ENCODE peak calls at places on chromosomes 1 and 21, in six cellular contexts. N is activated naive CD8-positive, alpha-beta T cell treated with anti-CD3 and anti-CD28 coated beads, Interleukin-2, amount 50 U/mL, for 16 hours; Z is left cardiac atrium; E is HTR-8/SVneo; H is RPMI7951; X is activated CD4-positive, alpha-beta T cell treated with anti-CD3 and anti-CD28 coated beads for 24 hours. W is an unnamed sample.

GRCh38 chr1:162561616-162562451 is at the start of gene UAP1:
- DNase-seq in N (no peak), X (no peak), H (peak; percentile 15), E (no peak), Z (no peak), W (peak; percentile 33)

GRCh38 chr1:146036241-146036989 is 14.9 kb upstream of the HJV start:
- DNase-seq in E (no peak), Z (no peak), H (no peak), N (no peak), X (no peak), W (no peak)

GRCh38 chr1:226873771-226874578 is 3.6 kb downstream of the PSEN2 start:
- DNase-seq in N (no peak), H (no peak), X (no peak), E (no peak), Z (no peak), W (no peak)

GRCh38 chr1:112579801-112580510 is 39.0 kb downstream of the ST7L start:
- DNase-seq in H (no peak), N (no peak), Z (no peak), E (no peak), X (no peak), W (no peak)

GRCh38 chr1:240091614-240092300 is at the start of gene FMN2:
- DNase-seq in X (no peak), N (no peak), E (peak; percentile 67), Z (no peak), H (no peak), W (peak; percentile 77)

GRCh38 chr1:199020904-199021303 is 382.1 kb downstream of the PTPRC start:
- DNase-seq in H (no peak), E (no peak), Z (no peak), X (no peak), N (no peak), W (no peak)

GRCh38 chr1:235357485-235358378 is 9.5 kb upstream of the TBCE start:
- DNase-seq in N (no peak), E (no peak), Z (no peak), H (peak; percentile 4), X (no peak), W (no peak)

GRCh38 chr1:205963352-205963751 is 20.1 kb upstream of the SLC26A9 start:
- DNase-seq in E (no peak), X (no peak), N (no peak), Z (no peak), H (peak; percentile 92), W (peak; percentile 89)

GRCh38 chr1:171666114-171666769 is 13.8 kb upstream of the MYOC start:
- DNase-seq in N (no peak), Z (no peak), H (no peak), E (no peak), X (no peak), W (no peak)

GRCh38 chr1:53693361-53693760 is 45.6 kb downstream of the GLIS1 start:
- DNase-seq in E (no peak), X (no peak), H (peak; percentile 52), N (no peak), Z (no peak), W (no peak)

GRCh38 chr1:151047925-151048644 is 534 bp downstream of the C1orf56 start:
- DNase-seq in N (no peak), E (no peak), Z (peak; percentile 84), X (no peak), H (peak; percentile 65), W (peak; percentile 80)

GRCh38 chr1:37372740-37373139 is 101.6 kb upstream of the ZC3H12A start:
- DNase-seq in N (no peak), X (no peak), H (no peak), E (no peak), Z (no peak), W (no peak)

GRCh38 chr1:78157162-78157561 is 111.4 kb downstream of the GIPC2 start:
- DNase-seq in Z (no peak), X (no peak), H (no peak), E (no peak), N (no peak), W (no peak)

GRCh38 chr1:31183927-31184554 is 55.6 kb downstream of the NKAIN1 start:
- DNase-seq in E (peak; percentile 46), N (no peak), X (no peak), Z (no peak), H (peak; percentile 32), W (peak; percentile 35)

GRCh38 chr1:173097001-173097400 is 46.3 kb upstream of the TNFSF18 start:
- DNase-seq in E (no peak), Z (no peak), H (no peak), X (no peak), N (no peak), W (no peak)

GRCh38 chr1:90154711-90155110 is 159.8 kb downstream of the ZNF326 start:
- DNase-seq in N (no peak), X (no peak), H (no peak), Z (no peak), E (no peak), W (no peak)

GRCh38 chr1:19762175-19762779 is 37.4 kb downstream of the TMCO4 start:
- DNase-seq in E (peak; percentile 61), H (peak; percentile 22), N (no peak), X (peak; percentile 24), Z (no peak), W (peak; percentile 59)

GRCh38 chr1:12528021-12528852 is 89.8 kb downstream of the DHRS3 start:
- DNase-seq in Z (peak; percentile 76), H (peak; percentile 86), N (no peak), X (no peak), E (no peak), W (no peak)

GRCh38 chr1:18603212-18603852 is 27.3 kb upstream of the PAX7 start:
- DNase-seq in H (no peak), Z (no peak), N (no peak), E (no peak), X (no peak), W (peak; percentile 31)

GRCh38 chr1:116147972-116148371 is 36.8 kb downstream of the MAB21L3 start:
- DNase-seq in H (no peak), Z (no peak), N (no peak), E (no peak), X (no peak), W (no peak)

GRCh38 chr1:212918751-212919150 is 31.6 kb upstream of the VASH2 start:
- DNase-seq in E (no peak), Z (no peak), X (no peak), H (no peak), N (no peak), W (no peak)

GRCh38 chr1:204073837-204074273 is 940 bp downstream of the SOX13 start:
- DNase-seq in E (no peak), Z (no peak), X (no peak), N (no peak), H (peak; percentile 13), W (peak; percentile 33)

GRCh38 chr1:38858833-38859560 is 575 bp downstream of the RRAGC start:
- DNase-seq in H (peak; percentile 57), Z (peak; percentile 65), E (peak; percentile 41), X (peak; percentile 36), N (no peak), W (peak; percentile 51)

GRCh38 chr1:29455781-29456180 is 219.5 kb downstream of the PTPRU start:
- DNase-seq in H (no peak), Z (no peak), N (no peak), E (no peak), X (no peak), W (no peak)

GRCh38 chr1:234722267-234722704 is 112.3 kb upstream of the IRF2BP2 start:
- DNase-seq in Z (no peak), N (no peak), E (no peak), X (no peak), H (peak; percentile 53), W (no peak)

GRCh38 chr1:39081266-39082139 is 55.4 kb downstream of the NDUFS5 start:
- DNase-seq in X (no peak), H (peak; percentile 16), Z (no peak), N (no peak), E (no peak), W (peak; percentile 40)

GRCh38 chr1:180168786-180169640 is 14.3 kb downstream of the QSOX1 start:
- DNase-seq in X (no peak), N (no peak), E (peak; percentile 74), Z (no peak), H (peak; percentile 16), W (peak; percentile 57)

GRCh38 chr21:40120944-40121575 is 253.8 kb downstream of the PCP4 start:
- DNase-seq in E (no peak), X (no peak), N (no peak), H (peak; percentile 9), Z (no peak), W (peak; percentile 15)

GRCh38 chr1:97158704-97159103 is 437.1 kb downstream of the PTBP2 start:
- DNase-seq in E (no peak), H (no peak), N (no peak), X (no peak), Z (no peak), W (no peak)

GRCh38 chr1:156160744-156161181 is 7.4 kb downstream of the SEMA4A start:
- DNase-seq in E (peak; percentile 84), N (peak; percentile 48), H (peak; percentile 72), Z (peak; percentile 93), X (peak; percentile 72), W (peak; percentile 82)

GRCh38 chr1:153483776-153484175 is 23.3 kb upstream of the S100A7 start:
- DNase-seq in H (no peak), Z (no peak), N (no peak), X (no peak), E (no peak), W (no peak)

W was measured in Daoy.